ENCODE peak calls at places on chromosomes 2 and 18, in five cellular contexts. One of them, this sample, is unnamed.

GRCh38 chr2:20635698-20636584 is 15.0 kb downstream of the HS1BP3 start:
- DNase-seq in HT1080: peak
- DNase-seq in chondrocyte: peak
- DNase-seq in A549: peak
- DNase-seq in memory B cell: peak
- DNase-seq in this sample: peak

GRCh38 chr18:33532978-33533377 is 45.0 kb upstream of the ASXL3 start:
- DNase-seq in HT1080: no peak
- DNase-seq in chondrocyte: no peak
- DNase-seq in A549: no peak
- DNase-seq in memory B cell: no peak
- DNase-seq in this sample: no peak

GRCh38 chr2:1727101-1727771 is 17.1 kb downstream of the PXDN start:
- DNase-seq in HT1080: no peak
- DNase-seq in chondrocyte: peak
- DNase-seq in A549: no peak
- DNase-seq in memory B cell: no peak
- DNase-seq in this sample: no peak

GRCh38 chr2:140085674-140086073 is 1305.5 kb upstream of the NXPH2 start:
- DNase-seq in HT1080: no peak
- DNase-seq in chondrocyte: no peak
- DNase-seq in A549: no peak
- DNase-seq in memory B cell: no peak
- DNase-seq in this sample: no peak

GRCh38 chr2:189165656-189166380 is 13.7 kb downstream of the COL5A2 start:
- DNase-seq in HT1080: no peak
- DNase-seq in chondrocyte: no peak
- DNase-seq in A549: no peak
- DNase-seq in memory B cell: no peak
- DNase-seq in this sample: no peak

GRCh38 chr2:216285641-216286156 is 86.6 kb downstream of the MARCHF4 start:
- DNase-seq in HT1080: no peak
- DNase-seq in chondrocyte: no peak
- DNase-seq in A549: no peak
- DNase-seq in memory B cell: no peak
- DNase-seq in this sample: no peak

GRCh38 chr2:199201539-199201938 is 256.2 kb downstream of the SATB2 start:
- DNase-seq in HT1080: no peak
- DNase-seq in chondrocyte: no peak
- DNase-seq in A549: no peak
- DNase-seq in memory B cell: no peak
- DNase-seq in this sample: no peak

GRCh38 chr2:45570671-45571334 is 40.3 kb downstream of the SRBD1 start:
- DNase-seq in HT1080: peak
- DNase-seq in chondrocyte: no peak
- DNase-seq in A549: no peak
- DNase-seq in memory B cell: no peak
- DNase-seq in this sample: no peak

GRCh38 chr2:68689553-68690537 is 44.8 kb upstream of the ARHGAP25 start:
- DNase-seq in HT1080: no peak
- DNase-seq in chondrocyte: no peak
- DNase-seq in A549: no peak
- DNase-seq in memory B cell: no peak
- DNase-seq in this sample: no peak

This sample was measured in K562.